ENCODE peak calls at places on chromosomes 6 and 20, in four cellular contexts. W is HepG2, R is stomach, F is ovary. M is an unnamed sample.

GRCh38 chr6:142323377-142323776 is 21.6 kb downstream of the ADGRG6 start:
- DNase-seq in R (no peak), F (no peak), W (peak; percentile 96), M (no peak)

GRCh38 chr20:15895126-15895525 is 678.1 kb downstream of the KIF16B start:
- DNase-seq in W (no peak), R (no peak), F (no peak), M (no peak)

GRCh38 chr20:47099749-47100515 is 205.3 kb downstream of the EYA2 start:
- DNase-seq in W (no peak), R (no peak), F (no peak), M (no peak)

GRCh38 chr20:35329435-35330139 is 37.4 kb upstream of the FAM83C start:
- DNase-seq in R (peak; percentile 60), W (peak; percentile 75), F (no peak), M (no peak)

GRCh38 chr6:118562248-118562647 is 14.2 kb downstream of the PLN start:
- DNase-seq in F (no peak), R (no peak), W (no peak), M (no peak)

GRCh38 chr6:39953076-39953623 is 18.9 kb upstream of the MOCS1 start:
- DNase-seq in W (no peak), F (no peak), R (no peak), M (no peak)

GRCh38 chr20:8918145-8918544 is 150.7 kb upstream of the PLCB4 start:
- DNase-seq in R (no peak), W (no peak), F (no peak), M (no peak)

GRCh38 chr20:19726126-19726525 is 31.9 kb upstream of the RIN2 start:
- DNase-seq in R (no peak), W (no peak), F (no peak), M (no peak)

GRCh38 chr6:25298508-25298834 is 19.3 kb downstream of the CARMIL1 start:
- DNase-seq in F (no peak), R (no peak), W (no peak), M (no peak)

GRCh38 chr6:1720620-1721322 is 111.1 kb downstream of the FOXC1 start:
- DNase-seq in R (no peak), W (no peak), F (no peak), M (no peak)

GRCh38 chr6:33053230-33053629 is 20.2 kb downstream of the HLA-DPA1 start:
- DNase-seq in W (peak; percentile 88), F (no peak), R (no peak), M (no peak)

GRCh38 chr6:70389261-70389660 is 24.0 kb upstream of the FAM135A start:
- DNase-seq in R (no peak), W (no peak), F (no peak), M (no peak)

GRCh38 chr20:1341561-1342265 is 12.8 kb upstream of the SDCBP2 start:
- DNase-seq in F (no peak), R (no peak), W (no peak), M (no peak)

GRCh38 chr20:1346322-1346969 is 17.5 kb upstream of the SDCBP2 start:
- DNase-seq in R (no peak), F (no peak), W (no peak), M (no peak)

GRCh38 chr20:1345756-1346093 is 16.8 kb upstream of the SDCBP2 start:
- DNase-seq in R (no peak), W (no peak), F (no peak), M (no peak)

GRCh38 chr20:1345030-1345755 is 16.3 kb upstream of the SDCBP2 start:
- DNase-seq in F (no peak), W (no peak), R (no peak), M (no peak)
- TF ChIP-seq CTCF in F (no peak), W (no peak), R (no peak), M (no peak)

GRCh38 chr6:30761791-30762429 is 17.6 kb upstream of the IER3 start:
- DNase-seq in R (no peak), W (no peak), F (no peak), M (no peak)

GRCh38 chr6:30757261-30757935 is 13.1 kb upstream of the IER3 start:
- DNase-seq in W (no peak), R (no peak), F (no peak), M (no peak)

GRCh38 chr6:30760537-30760936 is 16.2 kb upstream of the IER3 start:
- DNase-seq in W (no peak), F (no peak), R (no peak), M (no peak)

GRCh38 chr6:30763155-30763617 is 18.8 kb upstream of the IER3 start:
- DNase-seq in F (no peak), W (no peak), R (no peak), M (no peak)

GRCh38 chr6:30759575-30760239 is 15.4 kb upstream of the IER3 start:
- DNase-seq in R (no peak), W (peak; percentile 97), F (no peak), M (no peak)
- TF ChIP-seq EP300 in R (no peak), W (peak; percentile 64), F (no peak), M (no peak)

GRCh38 chr20:63178889-63179751 is 36.8 kb downstream of the YTHDF1 start:
- DNase-seq in W (no peak), R (peak; percentile 36), F (no peak), M (no peak)
- TF ChIP-seq CTCF in W (peak; percentile 76), R (peak; percentile 53), F (no peak), M (peak; percentile 37)

GRCh38 chr6:30327232-30327746 is 562 bp downstream of the TRIM39 start:
- DNase-seq in W (no peak), F (no peak), R (no peak), M (no peak)
- TF ChIP-seq EP300 in W (no peak), F (no peak), R (peak; percentile 56), M (no peak)

GRCh38 chr6:65259080-65259479 is 447.9 kb downstream of the EYS start:
- DNase-seq in F (no peak), R (no peak), W (peak; percentile 11), M (no peak)
- TF ChIP-seq CTCF in F (no peak), R (no peak), W (no peak), M (no peak)

DNA sequence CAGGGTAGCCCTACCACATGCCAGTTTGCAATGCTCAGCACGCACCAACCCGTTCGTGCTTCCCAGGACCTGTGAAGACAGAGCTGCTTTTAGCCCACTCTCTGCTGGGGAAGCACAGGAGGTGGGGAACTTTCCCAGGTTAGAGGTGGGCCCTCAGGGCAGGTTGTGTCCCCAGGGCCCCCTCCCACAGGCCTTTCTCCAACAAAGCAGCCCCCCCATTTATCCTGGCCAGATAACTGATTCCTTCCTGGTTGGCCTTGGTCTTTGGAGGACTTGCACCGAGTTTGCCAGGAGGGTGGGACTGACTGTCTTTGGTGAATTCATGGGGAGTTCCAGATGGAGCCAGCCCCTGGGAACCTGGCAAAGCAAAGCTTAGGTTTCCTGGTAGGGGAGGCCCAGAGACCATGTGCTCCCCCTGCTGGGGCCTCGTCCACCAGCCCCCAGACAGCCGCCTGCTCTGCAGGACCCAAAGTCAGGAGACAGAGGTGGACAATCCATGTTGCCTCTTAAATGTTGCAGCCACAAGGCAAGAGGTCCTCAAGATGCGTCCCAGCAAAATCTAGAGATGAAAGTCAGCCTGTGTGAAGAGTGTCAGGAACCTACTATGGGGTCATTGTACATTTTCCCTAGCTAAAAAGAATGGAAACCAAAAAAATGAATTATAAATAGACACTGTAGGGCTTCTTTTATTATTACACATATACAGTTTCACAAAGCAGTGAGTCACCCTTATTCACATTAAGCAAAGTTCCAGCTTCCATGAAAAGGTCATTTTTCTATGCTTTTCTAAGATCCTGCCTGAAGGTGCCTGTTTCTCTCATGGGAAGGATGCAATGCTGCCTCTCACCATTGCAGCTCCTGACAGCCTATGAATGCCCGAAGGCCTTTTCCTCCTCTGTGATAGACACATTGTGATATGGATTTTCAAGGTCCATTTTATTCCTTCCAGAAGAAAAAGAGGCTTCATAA is 497.8 kb downstream of the PREX1 start:
- DNase-seq in W (peak; percentile 32), R (no peak), F (peak; percentile 53), M (no peak)
- TF ChIP-seq EP300 in W (no peak), R (no peak), F (no peak), M (no peak)

GRCh38 chr6:41648070-41648585 is 9.9 kb downstream of the MDFI start:
- DNase-seq in F (no peak), W (no peak), R (no peak), M (no peak)
- TF ChIP-seq CTCF in F (no peak), W (no peak), R (no peak), M (no peak)

M was measured in tibial nerve.